ENCODE peak calls at places on chromosomes 6 and 20, in ten cellular contexts. Z is osteoblast, X is Panc1, O is psoas muscle, R is bronchial epithelial cell, P is prostate gland, W is A673, S is ovary, D is upper lobe of right lung, K is colonic mucosa. J is an unnamed sample. For H3K27me3, the result is how much of the 10 kb centered on the place peaks cover.

GRCh38 chr6:28135393-28135792 is 6.3 kb upstream of the ZKSCAN8 start:
- DNase-seq in Z (no peak), X (no peak), O (no peak), R (no peak), P (no peak), W (no peak), S (no peak), D (no peak), K (no peak), J (no peak)

GRCh38 chr6:12603711-12604049 is 112.9 kb upstream of the PHACTR1 start:
- DNase-seq in Z (no peak), X (no peak), O (no peak), R (no peak), P (no peak), W (no peak), S (no peak), D (no peak), K (no peak), J (no peak)

GRCh38 chr20:51712501-51713212 is 55.5 kb downstream of the ATP9A start:
- DNase-seq in Z (peak), X (no peak), O (peak), R (peak), P (no peak), W (peak), S (no peak), D (no peak), K (no peak), J (no peak)

GRCh38 chr6:35706468-35706867 is 17.8 kb upstream of the FKBP5 start:
- DNase-seq in Z (no peak), X (no peak), O (no peak), R (peak), P (no peak), W (no peak), S (no peak), D (no peak), K (no peak), J (no peak)

GRCh38 chr6:142374965-142375733 is 73.3 kb downstream of the ADGRG6 start:
- DNase-seq in Z (peak), X (peak), O (no peak), R (peak), P (no peak), W (peak), S (no peak), D (no peak), K (no peak), J (peak)

GRCh38 chr20:47600967-47601547 is 99.4 kb downstream of the NCOA3 start:
- DNase-seq in Z (no peak), X (no peak), O (no peak), R (no peak), P (no peak), W (no peak), S (no peak), D (no peak), K (no peak), J (no peak)

GRCh38 chr20:61435823-61436220 is 183.8 kb downstream of the CDH4 start:
- DNase-seq in Z (no peak), X (no peak), O (no peak), R (no peak), P (no peak), W (no peak), S (no peak), D (peak), K (no peak), J (no peak)

GRCh38 chr20:18243802-18244201 is 44.5 kb upstream of the ZNF133 start:
- DNase-seq in Z (no peak), X (no peak), O (no peak), R (no peak), P (no peak), W (no peak), S (no peak), D (no peak), K (no peak), J (no peak)

GRCh38 chr20:688809-689208 is 13.2 kb upstream of the SCRT2 start:
- DNase-seq in Z (peak), X (no peak), O (no peak), R (peak), P (no peak), W (no peak), S (no peak), D (no peak), K (no peak), J (no peak)

GRCh38 chr20:44841955-44842354 is 31.6 kb upstream of the RIMS4 start:
- DNase-seq in Z (no peak), X (no peak), O (no peak), R (no peak), P (no peak), W (no peak), S (no peak), D (no peak), K (no peak), J (no peak)

GRCh38 chr6:130872250-130873095 is 45.3 kb downstream of the SMLR1 start:
- DNase-seq in Z (no peak), X (peak), O (peak), R (peak), P (peak), W (peak), S (peak), D (peak), K (peak), J (no peak)

GRCh38 chr6:34598725-34599124 is 42.6 kb upstream of the SPDEF start:
- DNase-seq in Z (no peak), X (no peak), O (no peak), R (no peak), P (peak), W (no peak), S (no peak), D (no peak), K (no peak), J (no peak)

GRCh38 chr6:4398806-4399205 is 263.4 kb upstream of the ECI2 start:
- DNase-seq in Z (no peak), X (no peak), O (no peak), R (no peak), P (no peak), W (no peak), S (no peak), D (no peak), K (no peak), J (no peak)

GRCh38 chr6:138971601-138972000 is 16.5 kb downstream of the REPS1 start:
- DNase-seq in Z (no peak), X (no peak), O (no peak), R (no peak), P (no peak), W (peak), S (no peak), D (no peak), K (no peak), J (no peak)

GRCh38 chr20:6501061-6501460 is 266.4 kb upstream of the BMP2 start:
- DNase-seq in Z (peak), X (no peak), O (no peak), R (peak), P (no peak), W (no peak), S (no peak), D (no peak), K (no peak), J (peak)

GRCh38 chr6:169978615-169979161 is 227.3 kb downstream of the ERMARD start:
- DNase-seq in Z (no peak), X (no peak), O (no peak), R (peak), P (peak), W (no peak), S (no peak), D (peak), K (no peak), J (no peak)

GRCh38 chr20:8043687-8044278 is 24.2 kb upstream of the TMX4 start:
- DNase-seq in Z (peak), X (peak), O (no peak), R (peak), P (peak), W (peak), S (no peak), D (no peak), K (peak), J (peak)

GRCh38 chr6:150934380-150934779 is 68.9 kb downstream of the MTHFD1L start:
- DNase-seq in Z (peak), X (no peak), O (no peak), R (peak), P (no peak), W (no peak), S (no peak), D (no peak), K (no peak), J (peak)

GRCh38 chr20:16666272-16666671 is 63.6 kb upstream of the SNRPB2 start:
- DNase-seq in Z (no peak), X (no peak), O (no peak), R (no peak), P (no peak), W (no peak), S (no peak), D (no peak), K (no peak), J (no peak)

GRCh38 chr20:7924692-7925091 is 15.6 kb downstream of the HAO1 start:
- DNase-seq in Z (no peak), X (peak), O (no peak), R (peak), P (no peak), W (peak), S (no peak), D (no peak), K (no peak), J (peak)

GRCh38 chr6:10801224-10801848 is 37.0 kb downstream of the MAK start:
- DNase-seq in Z (peak), X (peak), O (peak), R (peak), P (peak), W (peak), S (peak), D (peak), K (peak), J (peak)

GRCh38 chr6:160960839-160961238 is 30.7 kb upstream of the MAP3K4 start:
- DNase-seq in Z (no peak), X (no peak), O (no peak), R (no peak), P (no peak), W (peak), S (no peak), D (no peak), K (no peak), J (no peak)

GRCh38 chr6:7691675-7692452 is 34.0 kb upstream of the BMP6 start:
- DNase-seq in Z (peak), X (peak), O (no peak), R (peak), P (no peak), W (no peak), S (no peak), D (no peak), K (peak), J (no peak)

GRCh38 chr6:68704485-68704884 is 69.4 kb downstream of the ADGRB3 start:
- DNase-seq in Z (no peak), X (no peak), O (no peak), R (no peak), P (no peak), W (no peak), S (no peak), D (no peak), K (no peak), J (no peak)

GRCh38 chr20:48725589-48725991 is 102.2 kb downstream of the PREX1 start:
- DNase-seq in Z (no peak), X (no peak), O (no peak), R (no peak), P (no peak), W (peak), S (no peak), D (no peak), K (no peak), J (no peak)

GRCh38 chr20:54416770-54417169 is 58.6 kb upstream of the DOK5 start:
- DNase-seq in Z (no peak), X (no peak), O (no peak), R (no peak), P (no peak), W (peak), S (no peak), D (no peak), K (no peak), J (no peak)

GRCh38 chr20:18388860-18389259 is 78.0 kb downstream of the DZANK1 start:
- DNase-seq in Z (peak), X (no peak), O (no peak), R (peak), P (no peak), W (no peak), S (peak), D (no peak), K (no peak), J (no peak)

DNA sequence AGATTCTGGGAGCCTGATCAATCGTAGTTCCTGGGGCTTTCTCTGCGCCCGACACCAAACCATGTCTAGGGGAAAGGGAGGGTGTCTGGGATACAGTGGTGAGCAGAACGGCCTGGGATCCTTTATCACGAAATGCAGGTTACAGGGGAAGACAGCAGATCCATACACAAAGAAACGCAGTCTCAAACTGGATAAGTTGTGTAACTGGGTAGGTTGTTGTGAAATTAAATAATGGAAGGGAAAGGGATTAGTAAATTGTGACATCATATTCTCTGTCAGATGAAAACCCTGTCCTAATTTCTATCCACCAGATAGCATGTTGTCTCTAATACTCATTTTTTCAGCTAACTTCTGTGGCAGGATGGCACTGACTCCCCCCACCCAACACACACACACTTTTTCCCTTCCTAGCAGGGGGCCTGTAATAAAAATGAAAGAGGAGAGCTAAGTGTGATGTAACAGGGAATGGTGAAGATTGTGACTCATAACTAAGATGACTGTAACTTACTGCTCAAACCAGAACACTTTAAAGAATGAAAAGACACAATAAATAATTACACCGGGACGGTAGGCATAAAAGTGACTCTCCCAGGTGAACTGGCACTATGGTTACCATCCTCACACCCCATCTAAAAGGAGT is 758 bp upstream of the TRPC4AP start:
- DNase-seq in Z (peak), X (peak), O (no peak), R (peak), P (no peak), W (peak), S (no peak), D (no peak), K (no peak), J (peak)
- H3K4me3 ChIP-seq in Z (peak), X (peak), O (peak), R (no peak), P (peak), W (peak), S (peak), D (peak), K (peak), J (no peak)

DNA sequence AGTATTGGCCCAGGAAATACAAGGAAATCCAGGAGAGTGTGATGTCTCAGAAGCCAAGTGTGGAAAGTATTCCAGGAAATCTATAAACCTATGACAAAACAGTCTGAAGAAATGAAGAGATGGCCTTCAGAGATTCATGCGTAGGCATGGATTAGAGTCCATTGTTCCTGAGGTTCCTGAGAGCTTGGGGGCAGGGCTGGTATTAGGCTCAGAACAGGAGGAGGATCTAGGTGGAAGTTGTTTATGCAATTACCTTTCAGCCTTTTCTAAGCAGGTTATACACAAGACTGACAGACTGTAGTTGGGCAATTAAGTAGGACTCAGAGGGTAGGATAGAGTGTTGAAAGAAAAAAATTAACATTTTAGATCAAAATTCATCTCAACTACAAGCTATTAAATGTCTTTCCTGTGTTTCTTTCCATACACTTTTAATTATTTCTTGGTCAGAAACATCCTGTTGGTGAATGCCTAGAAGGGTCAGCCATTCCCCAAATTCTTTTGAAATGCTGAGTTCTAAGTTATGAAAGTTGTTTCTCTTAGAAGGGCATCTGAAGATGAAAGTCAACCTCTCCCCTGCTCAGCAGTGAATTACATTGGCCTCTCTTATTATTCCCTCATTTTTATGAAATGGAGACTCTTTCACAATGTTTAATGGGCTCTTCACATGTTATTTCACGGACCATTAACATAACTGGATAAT is 201.2 kb upstream of the MYLIP start:
- DNase-seq in Z (no peak), X (no peak), O (no peak), R (no peak), P (no peak), W (no peak), S (no peak), D (no peak), K (no peak), J (no peak)
- H3K27me3 ChIP-seq in Z (under half), X (under half), O (under half), R (under half), P (under half), W (under half), S (under half), D (under half), K (under half), J (under half)

GRCh38 chr6:119871520-119871919 is 522.0 kb upstream of the MAN1A1 start:
- DNase-seq in Z (no peak), X (no peak), O (no peak), R (no peak), P (no peak), W (no peak), S (no peak), D (no peak), K (no peak), J (no peak)

GRCh38 chr6:119873107-119873506 is 523.5 kb upstream of the MAN1A1 start:
- DNase-seq in Z (no peak), X (no peak), O (no peak), R (no peak), P (no peak), W (no peak), S (no peak), D (no peak), K (no peak), J (no peak)

GRCh38 chr6:119879731-119880130 is 530.2 kb upstream of the MAN1A1 start:
- DNase-seq in Z (no peak), X (no peak), O (no peak), R (no peak), P (no peak), W (no peak), S (no peak), D (no peak), K (no peak), J (no peak)

DNA sequence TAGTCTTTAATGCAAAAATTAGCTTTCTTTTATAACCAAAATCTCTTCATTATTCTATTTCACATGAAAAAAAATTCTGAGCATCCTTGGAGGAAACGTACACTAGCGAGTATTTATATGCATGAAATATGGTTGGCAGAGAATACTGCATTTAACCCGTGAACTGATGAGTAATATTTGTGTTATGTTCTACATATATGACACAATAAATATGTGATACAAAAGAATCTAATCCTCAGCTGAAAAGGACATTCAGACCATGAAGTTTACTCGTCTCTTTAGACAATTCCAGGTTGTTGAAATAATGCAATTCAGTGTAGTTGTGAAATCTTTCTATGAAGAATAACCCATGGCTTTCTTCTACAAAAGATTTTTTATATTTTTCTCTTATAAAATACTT is 524.8 kb upstream of the MAN1A1 start:
- DNase-seq in Z (no peak), X (no peak), O (no peak), R (peak), P (no peak), W (no peak), S (no peak), D (no peak), K (no peak), J (no peak)
- TF ChIP-seq CTCF in Z (no peak), X (no peak), O (no peak), R (no peak), P (no peak), W (no peak), S (no peak), D (no peak), K (no peak), J (no peak)

DNA sequence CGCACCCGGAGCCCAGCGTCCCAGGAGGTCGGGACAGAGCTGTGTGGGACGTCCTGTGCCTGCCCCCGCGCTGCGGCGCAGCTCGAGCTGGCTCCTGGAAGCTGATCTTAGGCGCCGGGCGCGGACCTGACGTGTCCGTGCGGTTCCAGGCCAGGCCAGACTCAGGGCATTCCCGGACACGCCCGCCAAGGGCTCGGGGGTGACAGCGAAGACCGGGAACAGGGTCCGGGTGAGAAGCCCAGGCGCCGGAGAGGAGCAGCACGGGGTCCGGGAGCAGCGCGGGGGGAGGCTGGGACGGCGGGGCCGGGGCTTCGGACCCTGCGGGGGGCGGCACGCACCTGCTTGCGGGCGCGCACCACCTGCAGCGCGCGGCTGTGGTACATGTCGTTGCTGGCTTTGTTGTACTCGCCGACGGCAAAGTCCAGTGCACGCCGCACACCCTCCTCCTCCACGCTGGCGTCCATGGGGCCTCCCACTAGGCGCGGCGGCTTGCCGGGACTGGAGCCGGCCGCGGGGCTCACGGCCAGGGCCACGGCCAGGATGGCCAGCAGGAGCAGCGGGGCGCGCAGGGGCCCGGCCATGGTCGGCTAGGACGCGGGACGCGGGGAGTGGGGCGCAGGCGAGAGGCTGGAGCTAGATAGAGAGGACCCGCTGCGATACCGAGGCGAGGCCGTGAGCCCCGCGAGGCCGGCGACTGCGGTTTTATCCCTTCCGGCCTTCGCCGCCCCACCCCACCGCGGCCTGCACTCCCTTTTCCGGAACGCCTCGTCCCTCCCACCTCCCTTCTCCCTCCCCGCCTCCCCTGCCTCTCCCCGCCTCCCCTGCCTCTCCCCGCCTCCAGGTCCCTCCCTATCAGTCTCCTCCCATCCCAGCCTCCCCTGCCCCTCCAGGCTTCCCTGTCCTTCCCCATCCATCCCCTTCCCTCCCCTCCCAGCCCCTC is at the start of gene CST3:
- DNase-seq in Z (peak), X (peak), O (peak), R (peak), P (peak), W (peak), S (peak), D (peak), K (peak), J (no peak)
- H3K4me3 ChIP-seq in Z (peak), X (peak), O (peak), R (peak), P (peak), W (peak), S (peak), D (peak), K (peak), J (peak)

GRCh38 chr6:168923171-168923570 is 330.5 kb downstream of the THBS2 start:
- DNase-seq in Z (no peak), X (no peak), O (no peak), R (no peak), P (no peak), W (no peak), S (no peak), D (no peak), K (peak), J (no peak)
- H3K27me3 ChIP-seq in Z (under half), X (under half), O (under half), R (under half), P (under half), W (under half), S (under half), D (under half), K (under half), J (under half)